ENCODE peak calls at places on chromosomes 11 and 22, in five cellular contexts. One of them, this sample, is unnamed.

GRCh38 chr11:2554338-2555240 is 109.8 kb downstream of the KCNQ1 start:
- DNase-seq in uterus: no peak
- DNase-seq in HCT116: no peak
- DNase-seq in heart right ventricle: no peak
- DNase-seq in neural progenitor cell: peak; percentile 48
- DNase-seq in this sample: no peak

GRCh38 chr22:22943521-22944267 is 56.1 kb downstream of the IGLL5 start:
- DNase-seq in uterus: no peak
- DNase-seq in HCT116: no peak
- DNase-seq in heart right ventricle: peak; percentile 1
- DNase-seq in neural progenitor cell: no peak
- DNase-seq in this sample: no peak

GRCh38 chr11:27420217-27420616 is 52.4 kb downstream of the LGR4 start:
- DNase-seq in uterus: no peak
- DNase-seq in HCT116: no peak
- DNase-seq in heart right ventricle: no peak
- DNase-seq in neural progenitor cell: no peak
- DNase-seq in this sample: no peak

GRCh38 chr11:123235117-123235686 is 40.2 kb upstream of the CLMP start:
- DNase-seq in uterus: peak; percentile 66
- DNase-seq in HCT116: peak; percentile 38
- DNase-seq in heart right ventricle: peak; percentile 21
- DNase-seq in neural progenitor cell: peak; percentile 57
- DNase-seq in this sample: peak; percentile 31

GRCh38 chr22:26170795-26171194 is 1.5 kb downstream of the SEZ6L start:
- DNase-seq in uterus: no peak
- DNase-seq in HCT116: no peak
- DNase-seq in heart right ventricle: peak; percentile 5
- DNase-seq in neural progenitor cell: peak; percentile 85
- DNase-seq in this sample: peak; percentile 2

GRCh38 chr11:1151366-1152315 is 6.1 kb upstream of the MUC5AC start:
- DNase-seq in uterus: no peak
- DNase-seq in HCT116: no peak
- DNase-seq in heart right ventricle: no peak
- DNase-seq in neural progenitor cell: no peak
- DNase-seq in this sample: no peak

GRCh38 chr11:2525166-2525861 is 80.5 kb downstream of the KCNQ1 start:
- DNase-seq in uterus: peak; percentile 11
- DNase-seq in HCT116: no peak
- DNase-seq in heart right ventricle: no peak
- DNase-seq in neural progenitor cell: no peak
- DNase-seq in this sample: no peak

GRCh38 chr22:42877597-42878340 is 20.7 kb upstream of the ARFGAP3 start:
- DNase-seq in uterus: no peak
- DNase-seq in HCT116: no peak
- DNase-seq in heart right ventricle: no peak
- DNase-seq in neural progenitor cell: no peak
- DNase-seq in this sample: no peak

GRCh38 chr22:45504703-45505341 is 2.1 kb downstream of the FBLN1 start:
- DNase-seq in uterus: no peak
- DNase-seq in HCT116: no peak
- DNase-seq in heart right ventricle: no peak
- DNase-seq in neural progenitor cell: peak; percentile 95
- DNase-seq in this sample: no peak

GRCh38 chr11:27239305-27239942 is 123.6 kb downstream of the CCDC34 start:
- DNase-seq in uterus: no peak
- DNase-seq in HCT116: no peak
- DNase-seq in heart right ventricle: peak; percentile 43
- DNase-seq in neural progenitor cell: no peak
- DNase-seq in this sample: no peak

GRCh38 chr11:129048911-129049310 is 106.2 kb upstream of the TP53AIP1 start:
- DNase-seq in uterus: no peak
- DNase-seq in HCT116: no peak
- DNase-seq in heart right ventricle: no peak
- DNase-seq in neural progenitor cell: no peak
- DNase-seq in this sample: peak; percentile 1

GRCh38 chr22:36330655-36331305 is 57.0 kb downstream of the MYH9 start:
- DNase-seq in uterus: peak; percentile 79
- DNase-seq in HCT116: no peak
- DNase-seq in heart right ventricle: peak; percentile 80
- DNase-seq in neural progenitor cell: no peak
- DNase-seq in this sample: no peak

GRCh38 chr22:28297504-28297903 is 378.4 kb upstream of the PITPNB start:
- DNase-seq in uterus: no peak
- DNase-seq in HCT116: no peak
- DNase-seq in heart right ventricle: no peak
- DNase-seq in neural progenitor cell: no peak
- DNase-seq in this sample: no peak

GRCh38 chr22:44429941-44430587 is 68.0 kb downstream of the RTL6 start:
- DNase-seq in uterus: no peak
- DNase-seq in HCT116: no peak
- DNase-seq in heart right ventricle: no peak
- DNase-seq in neural progenitor cell: no peak
- DNase-seq in this sample: no peak

GRCh38 chr11:96149743-96150555 is 193.0 kb downstream of the MAML2 start:
- DNase-seq in uterus: no peak
- DNase-seq in HCT116: no peak
- DNase-seq in heart right ventricle: no peak
- DNase-seq in neural progenitor cell: no peak
- DNase-seq in this sample: no peak

GRCh38 chr11:66856496-66857233 is at the start of gene LRFN4:
- DNase-seq in uterus: no peak
- DNase-seq in HCT116: no peak
- DNase-seq in heart right ventricle: no peak
- DNase-seq in neural progenitor cell: peak; percentile 87
- DNase-seq in this sample: peak; percentile 57

GRCh38 chr11:63765688-63766241 is 2.8 kb downstream of the ZFTA start:
- DNase-seq in uterus: peak; percentile 25
- DNase-seq in HCT116: no peak
- DNase-seq in heart right ventricle: peak; percentile 6
- DNase-seq in neural progenitor cell: no peak
- DNase-seq in this sample: no peak

GRCh38 chr11:69120096-69120875 is 35.4 kb upstream of the SMIM38 start:
- DNase-seq in uterus: no peak
- DNase-seq in HCT116: no peak
- DNase-seq in heart right ventricle: no peak
- DNase-seq in neural progenitor cell: no peak
- DNase-seq in this sample: no peak

GRCh38 chr22:28917747-28918543 is 34.6 kb downstream of the ZNRF3 start:
- DNase-seq in uterus: no peak
- DNase-seq in HCT116: peak; percentile 74
- DNase-seq in heart right ventricle: peak; percentile 34
- DNase-seq in neural progenitor cell: peak; percentile 79
- DNase-seq in this sample: no peak

GRCh38 chr11:105632316-105632715 is 22.4 kb downstream of the GRIA4 start:
- DNase-seq in uterus: no peak
- DNase-seq in HCT116: no peak
- DNase-seq in heart right ventricle: no peak
- DNase-seq in neural progenitor cell: no peak
- DNase-seq in this sample: no peak

GRCh38 chr11:71496421-71496820 is 30.6 kb upstream of the KRTAP5-7 start:
- DNase-seq in uterus: no peak
- DNase-seq in HCT116: no peak
- DNase-seq in heart right ventricle: no peak
- DNase-seq in neural progenitor cell: no peak
- DNase-seq in this sample: no peak

GRCh38 chr11:2929511-2929879 is 275 bp upstream of the PHLDA2 start:
- DNase-seq in uterus: no peak
- DNase-seq in HCT116: peak; percentile 52
- DNase-seq in heart right ventricle: no peak
- DNase-seq in neural progenitor cell: peak; percentile 57
- DNase-seq in this sample: peak; percentile 91

GRCh38 chr11:1548221-1549070 is 23.6 kb downstream of the DUSP8 start:
- DNase-seq in uterus: peak; percentile 68
- DNase-seq in HCT116: peak; percentile 62
- DNase-seq in heart right ventricle: peak; percentile 87
- DNase-seq in neural progenitor cell: peak; percentile 56
- DNase-seq in this sample: no peak

GRCh38 chr11:118608268-118609214 is 1.1 kb downstream of the PHLDB1 start:
- DNase-seq in uterus: peak; percentile 89
- DNase-seq in HCT116: no peak
- DNase-seq in heart right ventricle: peak; percentile 79
- DNase-seq in neural progenitor cell: peak; percentile 54
- DNase-seq in this sample: peak; percentile 44

GRCh38 chr11:58647866-58648265 is 25.4 kb downstream of the CNTF start:
- DNase-seq in uterus: no peak
- DNase-seq in HCT116: no peak
- DNase-seq in heart right ventricle: no peak
- DNase-seq in neural progenitor cell: no peak
- DNase-seq in this sample: no peak

GRCh38 chr11:35427158-35427557 is 7.8 kb upstream of the SLC1A2 start:
- DNase-seq in uterus: no peak
- DNase-seq in HCT116: no peak
- DNase-seq in heart right ventricle: no peak
- DNase-seq in neural progenitor cell: no peak
- DNase-seq in this sample: no peak

GRCh38 chr22:47154621-47155081 is 392.2 kb downstream of the TBC1D22A start:
- DNase-seq in uterus: peak; percentile 68
- DNase-seq in HCT116: no peak
- DNase-seq in heart right ventricle: peak; percentile 59
- DNase-seq in neural progenitor cell: no peak
- DNase-seq in this sample: peak; percentile 30

GRCh38 chr11:27696112-27696511 is 4.1 kb downstream of the BDNF start:
- DNase-seq in uterus: no peak
- DNase-seq in HCT116: no peak
- DNase-seq in heart right ventricle: no peak
- DNase-seq in neural progenitor cell: no peak
- DNase-seq in this sample: no peak

GRCh38 chr11:64353101-64353738 is 5.7 kb upstream of the RPS6KA4 start:
- DNase-seq in uterus: no peak
- DNase-seq in HCT116: no peak
- DNase-seq in heart right ventricle: no peak
- DNase-seq in neural progenitor cell: no peak
- DNase-seq in this sample: no peak

GRCh38 chr11:95239871-95240648 is 9.1 kb upstream of the SESN3 start:
- DNase-seq in uterus: no peak
- DNase-seq in HCT116: no peak
- DNase-seq in heart right ventricle: no peak
- DNase-seq in neural progenitor cell: no peak
- DNase-seq in this sample: no peak

GRCh38 chr22:24322522-24322921 is 51.9 kb downstream of the SPECC1L start:
- DNase-seq in uterus: no peak
- DNase-seq in HCT116: no peak
- DNase-seq in heart right ventricle: no peak
- DNase-seq in neural progenitor cell: no peak
- DNase-seq in this sample: no peak

GRCh38 chr11:8745431-8745986 is 62.9 kb downstream of the RPL27A start:
- DNase-seq in uterus: no peak
- DNase-seq in HCT116: no peak
- DNase-seq in heart right ventricle: no peak
- DNase-seq in neural progenitor cell: no peak
- DNase-seq in this sample: no peak

GRCh38 chr11:8746575-8746974 is 64.0 kb downstream of the RPL27A start:
- DNase-seq in uterus: no peak
- DNase-seq in HCT116: no peak
- DNase-seq in heart right ventricle: no peak
- DNase-seq in neural progenitor cell: no peak
- DNase-seq in this sample: no peak

GRCh38 chr11:8749202-8749601 is 66.6 kb downstream of the RPL27A start:
- DNase-seq in uterus: no peak
- DNase-seq in HCT116: no peak
- DNase-seq in heart right ventricle: no peak
- DNase-seq in neural progenitor cell: no peak
- DNase-seq in this sample: no peak

GRCh38 chr11:8747173-8747572 is 64.6 kb downstream of the RPL27A start:
- DNase-seq in uterus: no peak
- DNase-seq in HCT116: no peak
- DNase-seq in heart right ventricle: no peak
- DNase-seq in neural progenitor cell: no peak
- DNase-seq in this sample: no peak

GRCh38 chr11:8748317-8748716 is 65.7 kb downstream of the RPL27A start:
- DNase-seq in uterus: no peak
- DNase-seq in HCT116: no peak
- DNase-seq in heart right ventricle: no peak
- DNase-seq in neural progenitor cell: no peak
- DNase-seq in this sample: no peak
- H3K27ac ChIP-seq in uterus: peak overlapping the region; percentile 3
- H3K27ac ChIP-seq in HCT116: no peak overlapping the region
- H3K27ac ChIP-seq in heart right ventricle: no peak overlapping the region
- H3K27ac ChIP-seq in neural progenitor cell: no peak overlapping the region
- H3K27ac ChIP-seq in this sample: no peak overlapping the region

DNA sequence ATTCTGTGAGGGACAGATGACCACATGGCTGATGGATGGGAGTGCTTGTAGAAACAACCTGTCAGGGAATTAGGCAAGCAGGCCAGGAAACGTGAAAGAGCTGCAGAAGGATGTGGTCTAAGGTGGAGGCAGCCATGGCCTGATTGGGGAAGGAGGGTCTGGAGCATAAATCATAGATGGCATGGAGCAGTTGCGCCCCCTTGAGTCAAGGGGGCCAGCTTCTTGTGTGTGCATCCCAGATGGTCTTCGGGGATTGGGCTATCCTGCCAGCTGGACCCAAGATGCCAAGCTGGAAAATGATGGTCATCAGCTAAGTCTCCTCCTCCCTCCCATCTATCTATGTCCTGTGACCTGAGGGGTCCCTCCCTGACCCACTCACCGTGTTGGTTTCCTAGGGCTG is 119.4 kb upstream of the CLPB start:
- DNase-seq in uterus: no peak
- DNase-seq in HCT116: no peak
- DNase-seq in heart right ventricle: no peak
- DNase-seq in neural progenitor cell: peak; percentile 36
- DNase-seq in this sample: no peak
- TF ChIP-seq CTCF in uterus: no peak
- TF ChIP-seq CTCF in HCT116: peak; percentile 39
- TF ChIP-seq CTCF in heart right ventricle: no peak
- TF ChIP-seq CTCF in neural progenitor cell: peak; percentile 43
- TF ChIP-seq CTCF in this sample: no peak

GRCh38 chr11:32594272-32594671 is 10.6 kb downstream of the EIF3M start:
- DNase-seq in uterus: no peak
- DNase-seq in HCT116: no peak
- DNase-seq in heart right ventricle: no peak
- DNase-seq in neural progenitor cell: no peak
- DNase-seq in this sample: no peak
- H3K27ac ChIP-seq in uterus: no peak overlapping the region
- H3K27ac ChIP-seq in HCT116: no peak overlapping the region
- H3K27ac ChIP-seq in heart right ventricle: no peak overlapping the region
- H3K27ac ChIP-seq in neural progenitor cell: no peak overlapping the region
- H3K27ac ChIP-seq in this sample: no peak overlapping the region

DNA sequence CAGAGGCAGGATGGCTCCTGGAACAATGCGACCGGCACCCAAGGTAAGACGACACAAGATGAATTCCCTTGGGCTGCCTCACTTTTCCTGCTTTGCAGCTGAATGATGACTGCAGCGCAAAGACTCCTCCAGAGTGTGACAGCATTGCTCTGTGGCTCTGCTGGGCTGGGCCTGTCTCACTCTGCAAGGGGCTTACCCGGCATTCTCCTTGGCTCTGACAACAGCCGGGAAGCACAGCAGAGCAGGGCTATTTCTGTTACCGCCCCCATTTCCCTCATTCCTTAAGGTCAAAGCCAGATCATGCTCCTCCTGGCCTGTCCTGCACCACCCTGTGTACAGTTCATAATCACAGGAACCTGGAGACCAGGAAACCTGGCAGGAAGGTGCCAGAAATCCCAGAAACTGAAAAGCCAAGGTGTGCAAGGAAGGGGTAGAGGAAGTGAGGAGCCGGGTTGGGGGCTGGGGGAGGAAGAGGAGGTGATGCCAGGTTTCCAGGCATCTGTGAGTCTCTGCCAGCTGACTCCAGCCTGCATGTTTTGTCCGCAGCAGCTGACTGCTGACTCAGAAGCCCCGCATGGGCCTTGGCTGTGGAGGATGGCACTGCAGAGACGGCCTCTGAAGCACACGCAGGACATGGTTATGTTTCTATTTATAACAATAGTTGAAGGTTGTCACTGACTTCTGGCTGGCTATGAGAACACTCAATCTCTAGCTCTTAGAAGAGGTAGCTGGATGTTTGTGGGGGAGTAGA is 113.6 kb downstream of the MICAL3 start:
- DNase-seq in uterus: peak; percentile 75
- DNase-seq in HCT116: no peak
- DNase-seq in heart right ventricle: peak; percentile 83
- DNase-seq in neural progenitor cell: peak; percentile 71
- DNase-seq in this sample: peak; percentile 49
- TF ChIP-seq CTCF in uterus: peak; percentile 29
- TF ChIP-seq CTCF in HCT116: no peak
- TF ChIP-seq CTCF in heart right ventricle: peak; percentile 49
- TF ChIP-seq CTCF in neural progenitor cell: peak; percentile 34
- TF ChIP-seq CTCF in this sample: no peak

This sample was measured in RWPE1.